ENCODE peak calls at places on chromosomes 11 and 22, in seven cellular contexts. S is activated CD4-positive, alpha-beta T cell treated with anti-CD3 and anti-CD28 coated beads for 24 hours; U is AG10803; L is GM06990; P is LoVo; A is cardiac muscle cell; Y is nephron progenitor cell. G is an unnamed sample.

GRCh38 chr11:10405858-10406592 is 49.0 kb upstream of the AMPD3 start:
- DNase-seq in S (peak), U (peak), L (no peak), P (peak), A (peak), Y (peak), G (peak)

GRCh38 chr22:35872451-35872850 is 154.8 kb downstream of the APOL5 start:
- DNase-seq in S (no peak), U (no peak), L (no peak), P (no peak), A (no peak), Y (no peak), G (no peak)

GRCh38 chr11:125168875-125169537 is 4.5 kb downstream of the PKNOX2 start:
- DNase-seq in S (no peak), U (no peak), L (no peak), P (no peak), A (peak), Y (no peak), G (peak)

GRCh38 chr11:45092901-45093760 is 53.3 kb upstream of the PRDM11 start:
- DNase-seq in S (no peak), U (peak), L (no peak), P (no peak), A (peak), Y (no peak), G (no peak)

GRCh38 chr11:24312464-24313238 is 184.2 kb upstream of the LUZP2 start:
- DNase-seq in S (no peak), U (no peak), L (no peak), P (no peak), A (peak), Y (no peak), G (no peak)

GRCh38 chr11:19631657-19632325 is 80.8 kb upstream of the NAV2 start:
- DNase-seq in S (no peak), U (peak), L (no peak), P (no peak), A (peak), Y (no peak), G (no peak)

GRCh38 chr11:80280737-80281136 is 839.9 kb upstream of the TENM4 start:
- DNase-seq in S (no peak), U (no peak), L (no peak), P (no peak), A (no peak), Y (no peak), G (peak)

GRCh38 chr11:111814567-111814966 is 48.4 kb upstream of the PPP2R1B start:
- DNase-seq in S (no peak), U (peak), L (no peak), P (no peak), A (peak), Y (no peak), G (no peak)